ENCODE peak calls at places on chromosomes 11 and 22, in eight cellular contexts. R is transverse colon, E is K562, B is H1, W is stomach, K is SK-N-SH, I is suprapubic skin, Z is sigmoid colon. D is an unnamed sample.

GRCh38 chr11:4551346-4551979 is 6.5 kb downstream of the OR52M1 start:
- DNase-seq in R (no peak), E (peak; percentile 47), B (no peak), W (no peak), K (peak; percentile 5), I (no peak), Z (no peak), D (no peak)

GRCh38 chr11:111977141-111978027 is 40.2 kb downstream of the DIXDC1 start:
- DNase-seq in R (peak; percentile 67), E (no peak), B (peak; percentile 79), W (peak; percentile 68), K (peak; percentile 90), I (peak; percentile 85), Z (peak; percentile 89), D (no peak)

GRCh38 chr11:121047926-121048325 is 24.0 kb downstream of the TBCEL start:
- DNase-seq in R (no peak), E (no peak), B (no peak), W (no peak), K (no peak), I (no peak), Z (no peak), D (no peak)

GRCh38 chr22:27405672-27406388 is 395.7 kb downstream of the MN1 start:
- DNase-seq in R (peak; percentile 57), E (peak; percentile 70), B (peak; percentile 89), W (peak; percentile 73), K (peak; percentile 82), I (no peak), Z (no peak), D (no peak)

GRCh38 chr11:1040428-1041148 is 4.1 kb upstream of the MUC6 start:
- DNase-seq in R (no peak), E (no peak), B (no peak), W (peak; percentile 55), K (no peak), I (no peak), Z (no peak), D (no peak)

GRCh38 chr11:47499614-47500013 is 50.7 kb upstream of the RAPSN start:
- DNase-seq in R (no peak), E (no peak), B (no peak), W (no peak), K (no peak), I (no peak), Z (no peak), D (no peak)

GRCh38 chr11:117179048-117179999 is 781 bp downstream of the SIDT2 start:
- DNase-seq in R (peak; percentile 63), E (peak; percentile 27), B (no peak), W (peak; percentile 51), K (no peak), I (peak; percentile 76), Z (peak; percentile 68), D (no peak)

GRCh38 chr22:44218071-44218470 is 37.3 kb downstream of the PARVG start:
- DNase-seq in R (no peak), E (no peak), B (peak; percentile 30), W (no peak), K (no peak), I (no peak), Z (no peak), D (peak; percentile 83)

GRCh38 chr11:26112190-26112715 is 219.7 kb upstream of the ANO3 start:
- DNase-seq in R (no peak), E (no peak), B (no peak), W (no peak), K (no peak), I (no peak), Z (no peak), D (no peak)

GRCh38 chr11:44079376-44079775 is 13.3 kb downstream of the ACCS start:
- DNase-seq in R (no peak), E (no peak), B (no peak), W (no peak), K (no peak), I (no peak), Z (no peak), D (no peak)

GRCh38 chr22:41517172-41518047 is 26.9 kb downstream of the POLR3H start:
- DNase-seq in R (peak; percentile 81), E (no peak), B (peak; percentile 98), W (peak; percentile 86), K (peak; percentile 75), I (no peak), Z (peak; percentile 89), D (peak; percentile 94)

GRCh38 chr11:14424096-14424495 is 65.1 kb upstream of the RRAS2 start:
- DNase-seq in R (no peak), E (no peak), B (no peak), W (no peak), K (no peak), I (no peak), Z (no peak), D (no peak)

GRCh38 chr11:79440451-79441158 is at the start of gene TENM4:
- DNase-seq in R (peak; percentile 35), E (no peak), B (peak; percentile 69), W (peak; percentile 56), K (peak; percentile 86), I (peak; percentile 68), Z (peak; percentile 86), D (no peak)

GRCh38 chr11:579830-580601 is 3.7 kb downstream of the PHRF1 start:
- DNase-seq in R (no peak), E (no peak), B (no peak), W (no peak), K (no peak), I (no peak), Z (no peak), D (no peak)

GRCh38 chr11:1223346-1224108 is 661 bp downstream of the MUC5B start:
- DNase-seq in R (peak; percentile 36), E (no peak), B (peak; percentile 45), W (no peak), K (peak; percentile 26), I (peak; percentile 57), Z (peak; percentile 57), D (no peak)

GRCh38 chr11:26623076-26623666 is 51.1 kb upstream of the MUC15 start:
- DNase-seq in R (no peak), E (no peak), B (no peak), W (no peak), K (no peak), I (no peak), Z (no peak), D (no peak)

GRCh38 chr11:16789061-16789415 is 50.6 kb downstream of the C11orf58 start:
- DNase-seq in R (no peak), E (no peak), B (no peak), W (no peak), K (no peak), I (no peak), Z (peak; percentile 49), D (no peak)

GRCh38 chr11:16785520-16786128 is 47.2 kb downstream of the C11orf58 start:
- DNase-seq in R (peak; percentile 73), E (peak; percentile 78), B (peak; percentile 76), W (peak; percentile 71), K (peak; percentile 84), I (peak; percentile 81), Z (peak; percentile 82), D (no peak)

GRCh38 chr11:16788141-16789060 is 50.0 kb downstream of the C11orf58 start:
- DNase-seq in R (peak; percentile 75), E (peak; percentile 80), B (peak; percentile 94), W (peak; percentile 80), K (peak; percentile 83), I (no peak), Z (peak; percentile 80), D (no peak)

GRCh38 chr11:16786131-16786530 is 47.7 kb downstream of the C11orf58 start:
- DNase-seq in R (no peak), E (no peak), B (no peak), W (no peak), K (no peak), I (no peak), Z (peak; percentile 22), D (no peak)

DNA sequence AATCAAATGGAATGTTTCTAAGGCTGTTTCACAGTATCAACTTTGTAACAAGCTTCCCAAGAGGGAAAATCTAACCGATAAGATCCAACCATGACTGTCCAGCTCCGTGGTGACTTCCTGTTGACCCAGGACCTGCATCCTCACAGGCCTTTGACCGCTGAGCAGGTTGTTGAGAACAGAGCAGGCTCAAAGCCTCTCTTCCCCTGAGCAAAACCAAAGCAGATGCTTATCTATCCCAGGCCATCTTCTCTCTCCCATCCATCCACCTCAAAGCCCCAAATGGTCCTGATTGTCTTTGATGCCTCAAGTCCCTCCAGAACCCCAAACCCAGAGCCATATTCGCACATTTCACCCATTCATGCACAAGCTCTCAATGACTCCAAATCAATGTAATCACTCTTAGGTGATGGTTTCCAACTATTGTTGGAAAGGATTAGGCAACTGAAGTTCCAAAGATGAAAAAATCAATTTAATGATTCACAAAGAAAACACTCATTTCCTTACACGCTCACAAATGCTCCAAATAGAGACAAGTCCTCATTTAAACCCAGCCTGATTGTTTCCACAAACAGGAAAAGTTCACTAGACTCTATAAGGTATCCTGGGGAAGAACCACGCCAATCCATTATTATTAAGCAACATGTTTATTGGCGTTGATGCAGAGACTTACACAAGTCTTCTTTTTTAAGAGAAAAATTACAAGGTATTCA is 48.7 kb downstream of the C11orf58 start:
- DNase-seq in R (no peak), E (no peak), B (no peak), W (no peak), K (no peak), I (peak; percentile 14), Z (peak; percentile 19), D (no peak)
- TF ChIP-seq POLR2AphosphoS5 in R (no peak), E (no peak), B (no peak), W (no peak), K (no peak), I (no peak), Z (no peak), D (no peak)

GRCh38 chr22:49871482-49871881 is 17.8 kb downstream of the ZBED4 start:
- DNase-seq in R (no peak), E (peak; percentile 52), B (no peak), W (no peak), K (no peak), I (no peak), Z (no peak), D (no peak)
- H3K9me3 ChIP-seq in R (peaks cover 3% of the 10 kb centered on the region), E (peaks cover 3% of the 10 kb centered on the region), B (peaks cover 4% of the 10 kb centered on the region), W (peaks cover 25% of the 10 kb centered on the region), K (peaks cover 3% of the 10 kb centered on the region), I (peaks cover 19% of the 10 kb centered on the region), Z (no peaks in the 10 kb centered on the region), D (no peaks in the 10 kb centered on the region)

GRCh38 chr11:61895046-61895717 is 3.8 kb upstream of the FADS3 start:
- DNase-seq in R (no peak), E (no peak), B (no peak), W (no peak), K (no peak), I (no peak), Z (no peak), D (no peak)
- TF ChIP-seq EP300 in R (no peak), E (no peak), B (no peak), W (no peak), K (no peak), I (no peak), Z (no peak), D (no peak)

DNA sequence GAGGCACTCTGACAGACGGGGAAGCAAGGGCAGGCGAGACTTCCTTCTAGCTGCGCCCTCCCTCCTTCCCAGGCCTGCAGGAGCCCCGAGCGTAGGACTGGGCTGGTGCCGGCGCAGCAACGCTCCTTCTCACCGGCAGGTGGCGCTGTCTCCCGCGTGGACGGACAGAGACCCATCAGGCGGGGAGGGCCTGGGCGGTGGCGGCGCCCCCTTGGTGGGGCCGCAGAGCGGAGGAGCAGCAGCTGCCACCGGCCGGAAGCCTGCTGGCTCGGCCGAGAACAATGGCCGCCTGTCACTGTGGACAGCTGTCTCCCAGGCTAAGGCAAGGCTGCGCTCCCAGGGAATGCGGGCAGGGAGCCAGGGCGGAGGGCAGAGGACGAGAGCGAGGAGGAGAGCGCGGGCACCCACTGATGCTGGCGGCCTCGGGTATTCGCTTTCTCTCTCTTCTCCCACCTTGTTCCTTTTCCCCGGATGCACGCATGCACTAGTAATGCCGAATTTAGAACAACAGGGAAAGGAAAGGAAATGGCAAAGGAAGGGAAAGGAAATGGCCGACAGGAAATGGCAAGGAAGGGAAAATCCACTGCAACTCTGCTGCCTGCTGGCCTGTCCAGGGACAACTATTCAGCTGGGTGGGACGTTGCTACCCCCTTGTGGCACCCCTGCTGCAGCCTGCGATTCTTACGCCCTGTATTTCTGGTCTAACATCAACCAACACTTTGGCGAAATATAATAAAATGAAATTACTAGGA is 14.4 kb downstream of the PPM1F start:
- DNase-seq in R (peak; percentile 96), E (peak; percentile 100), B (peak; percentile 99), W (peak; percentile 95), K (peak; percentile 96), I (peak; percentile 97), Z (peak; percentile 97), D (peak; percentile 98)
- TF ChIP-seq POLR2AphosphoS5 in R (peak; percentile 65), E (no peak), B (peak; percentile 22), W (peak; percentile 91), K (peak; percentile 62), I (peak; percentile 74), Z (peak; percentile 67), D (peak; percentile 82)